ENCODE peak calls at places on chromosomes 7 and 10, in six cellular contexts. G, D, Z, Y, X and C are unnamed samples.

GRCh38 chr7:13279854-13280435 is 592.5 kb downstream of the ARL4A start:
- DNase-seq in G (peak; percentile 5), D (peak; percentile 10), Z (peak; percentile 23), Y (no peak), X (no peak), C (no peak)

GRCh38 chr7:6444516-6445269 is 3.1 kb downstream of the DAGLB start:
- DNase-seq in G (no peak), D (peak; percentile 60), Z (no peak), Y (no peak), X (no peak), C (no peak)

GRCh38 chr10:125521721-125522680 is 161.0 kb downstream of the TEX36 start:
- DNase-seq in G (peak; percentile 23), D (no peak), Z (peak; percentile 59), Y (no peak), X (peak; percentile 63), C (peak; percentile 35)

GRCh38 chr10:23060918-23061317 is 34.5 kb upstream of the MSRB2 start:
- DNase-seq in G (no peak), D (no peak), Z (no peak), Y (no peak), X (no peak), C (no peak)

GRCh38 chr7:16657656-16658279 is 11.8 kb downstream of the BZW2 start:
- DNase-seq in G (no peak), D (peak; percentile 94), Z (no peak), Y (no peak), X (peak; percentile 55), C (peak; percentile 33)

GRCh38 chr10:132919374-132920100 is 22.8 kb downstream of the CFAP46 start:
- DNase-seq in G (no peak), D (no peak), Z (no peak), Y (no peak), X (no peak), C (no peak)

GRCh38 chr10:110461530-110461929 is 36.2 kb upstream of the DUSP5 start:
- DNase-seq in G (no peak), D (no peak), Z (no peak), Y (no peak), X (no peak), C (no peak)

GRCh38 chr7:55641811-55642210 is 69.5 kb upstream of the VOPP1 start:
- DNase-seq in G (no peak), D (no peak), Z (no peak), Y (peak; percentile 33), X (no peak), C (no peak)

GRCh38 chr10:126732308-126732707 is 61.8 kb upstream of the C10orf90 start:
- DNase-seq in G (no peak), D (no peak), Z (no peak), Y (no peak), X (no peak), C (no peak)

GRCh38 chr7:48759431-48760080 is 164.8 kb upstream of the CDC14C start:
- DNase-seq in G (no peak), D (no peak), Z (no peak), Y (no peak), X (no peak), C (no peak)

GRCh38 chr7:53947670-53948226 is 594.4 kb upstream of the VSTM2A start:
- DNase-seq in G (no peak), D (no peak), Z (no peak), Y (no peak), X (no peak), C (no peak)
- TF ChIP-seq SMC3 in G (no peak), D (no peak), Z (no peak), Y (no peak), X (no peak), C (no peak)

GRCh38 chr10:52318136-52318810 is 4.2 kb downstream of the DKK1 start:
- DNase-seq in G (no peak), D (peak; percentile 68), Z (no peak), Y (no peak), X (no peak), C (peak; percentile 56)

GRCh38 chr10:52316005-52316404 is 1.9 kb downstream of the DKK1 start:
- DNase-seq in G (no peak), D (peak; percentile 56), Z (no peak), Y (no peak), X (no peak), C (peak; percentile 20)

GRCh38 chr10:52319926-52320325 is 5.8 kb downstream of the DKK1 start:
- DNase-seq in G (no peak), D (peak; percentile 68), Z (no peak), Y (no peak), X (no peak), C (no peak)

GRCh38 chr10:52316500-52316899 is 2.4 kb downstream of the DKK1 start:
- DNase-seq in G (no peak), D (no peak), Z (no peak), Y (no peak), X (no peak), C (no peak)

DNA sequence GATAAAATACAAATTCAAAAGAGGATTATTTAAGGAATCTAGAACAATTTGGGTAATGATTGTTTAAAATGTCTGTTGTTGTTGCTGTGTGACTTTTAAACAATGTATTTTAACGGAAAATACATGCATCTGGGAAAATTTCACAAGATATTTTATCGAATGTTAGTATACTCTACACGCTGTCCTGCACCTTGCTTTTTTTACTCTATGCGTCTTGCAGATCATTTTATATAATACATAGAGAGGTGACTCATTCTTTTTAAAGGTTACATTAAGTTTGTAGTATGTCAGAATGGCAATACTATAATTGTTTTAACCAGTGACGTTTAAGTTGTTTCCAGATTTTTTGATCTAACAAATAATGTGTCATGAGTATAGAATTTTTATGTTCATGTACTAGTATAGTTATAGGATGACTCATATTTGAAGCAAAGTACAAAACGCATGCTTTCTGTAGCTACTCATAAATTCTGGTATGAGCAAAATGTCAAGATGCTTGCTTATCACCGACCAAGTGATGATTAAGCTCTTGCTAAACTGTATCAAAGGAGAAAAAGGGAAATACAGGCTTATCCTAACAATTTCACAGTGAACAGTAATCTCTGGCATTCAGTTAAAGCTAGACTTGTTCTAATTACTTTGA is 4.9 kb downstream of the DKK1 start:
- DNase-seq in G (peak; percentile 69), D (peak; percentile 98), Z (no peak), Y (no peak), X (no peak), C (peak; percentile 94)
- TF ChIP-seq USF2 in G (no peak), D (no peak), Z (no peak), Y (no peak), X (no peak), C (no peak)

GRCh38 chr10:73501651-73502050 is 5.8 kb upstream of the PPP3CB start:
- DNase-seq in G (no peak), D (peak; percentile 20), Z (no peak), Y (no peak), X (no peak), C (no peak)
- TF ChIP-seq RAD21 in G (no peak), D (no peak), Z (no peak), Y (no peak), X (no peak), C (no peak)

DNA sequence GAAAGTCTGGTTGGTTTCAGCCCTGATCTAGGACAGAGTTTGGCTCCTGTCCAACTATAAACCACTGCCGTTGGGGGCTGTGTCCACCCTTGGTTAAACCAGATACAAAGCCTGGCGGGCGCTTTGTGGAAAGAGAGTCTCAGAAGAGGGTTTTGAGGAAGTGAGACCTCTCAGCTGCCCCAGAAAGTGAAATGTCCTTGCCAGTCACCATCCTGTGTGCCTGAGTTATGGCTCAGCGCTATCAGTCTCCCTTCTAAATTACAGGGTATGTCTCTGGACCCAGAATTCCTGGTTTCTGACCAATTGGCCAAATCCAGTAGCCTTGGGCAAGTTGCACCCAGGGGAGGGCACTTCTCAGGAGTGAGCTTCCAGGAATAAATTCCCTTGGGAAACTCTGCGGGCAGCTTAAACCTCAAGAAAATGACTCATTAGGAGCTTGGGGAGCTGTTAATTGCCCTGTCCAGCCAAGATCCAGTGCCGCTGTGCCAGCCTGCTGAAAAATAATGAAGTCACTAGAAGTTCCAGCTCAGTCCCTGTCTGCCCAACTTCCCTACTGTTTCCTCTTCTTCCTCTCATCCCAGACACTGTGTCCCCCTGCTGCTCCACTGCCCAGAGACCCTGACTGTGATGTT is 66.7 kb upstream of the PDZD8 start:
- DNase-seq in G (no peak), D (no peak), Z (no peak), Y (no peak), X (no peak), C (peak; percentile 45)
- TF ChIP-seq SMC3 in G (no peak), D (no peak), Z (no peak), Y (no peak), X (no peak), C (no peak)

GRCh38 chr7:68438811-68439210 is 1159.5 kb upstream of the AUTS2 start:
- DNase-seq in G (no peak), D (no peak), Z (no peak), Y (no peak), X (no peak), C (no peak)

GRCh38 chr7:68432585-68432984 is 1165.7 kb upstream of the AUTS2 start:
- DNase-seq in G (no peak), D (no peak), Z (no peak), Y (no peak), X (no peak), C (no peak)

GRCh38 chr7:68438016-68438415 is 1160.3 kb upstream of the AUTS2 start:
- DNase-seq in G (no peak), D (no peak), Z (no peak), Y (no peak), X (no peak), C (no peak)

GRCh38 chr7:68433462-68433861 is 1164.8 kb upstream of the AUTS2 start:
- DNase-seq in G (no peak), D (no peak), Z (no peak), Y (no peak), X (no peak), C (no peak)

GRCh38 chr7:68434857-68435256 is 1163.4 kb upstream of the AUTS2 start:
- DNase-seq in G (no peak), D (no peak), Z (no peak), Y (no peak), X (no peak), C (no peak)
- TF ChIP-seq USF2 in G (no peak), D (no peak), Z (no peak), Y (no peak), X (no peak), C (no peak)

DNA sequence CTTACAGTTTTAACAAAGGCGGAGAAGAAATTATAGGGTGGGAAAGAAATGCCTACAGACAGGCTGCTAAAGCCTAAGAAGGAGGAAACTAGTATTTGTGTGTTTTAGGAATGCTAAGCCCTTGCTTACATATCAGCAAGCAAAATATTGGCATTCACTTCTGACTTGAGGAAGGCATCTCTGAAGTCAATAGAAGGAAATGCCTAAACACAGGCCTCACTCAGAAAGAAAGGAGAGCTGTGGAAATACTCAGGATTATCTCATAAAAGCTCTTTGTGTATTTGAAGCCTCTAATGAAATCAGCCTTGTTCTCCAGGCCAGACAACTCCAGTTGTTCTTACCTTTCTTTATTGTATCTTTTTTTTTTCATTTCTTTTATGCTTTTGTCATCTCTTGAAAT is 158.0 kb downstream of the AUTS2 start:
- DNase-seq in G (no peak), D (no peak), Z (no peak), Y (no peak), X (no peak), C (no peak)
- TF ChIP-seq RAD21 in G (no peak), D (no peak), Z (no peak), Y (no peak), X (no peak), C (no peak)

GRCh38 chr10:70315815-70316214 is 32.0 kb upstream of the NPFFR1 start:
- DNase-seq in G (no peak), D (no peak), Z (no peak), Y (no peak), X (no peak), C (no peak)
- TF ChIP-seq SMC3 in G (no peak), D (no peak), Z (no peak), Y (no peak), X (no peak), C (no peak)